ENCODE peak calls at places on chromosomes 12 and 14, in eight cellular contexts. N is H1, S is esophagus muscularis mucosa, A is ovary, U is A549, E is GM12878, I is tibial nerve, P is transverse colon. D is an unnamed sample.

GRCh38 chr14:34322940-34323418 is 139.1 kb downstream of the SPTSSA start:
- DNase-seq in N (no peak), S (no peak), A (peak), U (peak), E (no peak), I (no peak), P (peak), D (peak)

GRCh38 chr12:72444566-72444965 is 172.4 kb downstream of the TRHDE start:
- DNase-seq in N (no peak), S (no peak), A (no peak), U (no peak), E (no peak), I (no peak), P (no peak), D (no peak)

GRCh38 chr12:79444089-79444488 is 246.7 kb downstream of the PAWR start:
- DNase-seq in N (no peak), S (no peak), A (no peak), U (no peak), E (no peak), I (no peak), P (no peak), D (no peak)

GRCh38 chr14:31937730-31938346 is 139.3 kb upstream of the ARHGAP5 start:
- DNase-seq in N (no peak), S (no peak), A (no peak), U (peak), E (peak), I (peak), P (peak), D (peak)

GRCh38 chr12:50949801-50950302 is 2.5 kb upstream of the HIGD1C start:
- DNase-seq in N (no peak), S (no peak), A (no peak), U (no peak), E (no peak), I (no peak), P (no peak), D (no peak)

GRCh38 chr12:112750971-112751370 is 40.6 kb upstream of the RPH3A start:
- DNase-seq in N (no peak), S (no peak), A (no peak), U (no peak), E (no peak), I (no peak), P (no peak), D (no peak)

GRCh38 chr14:20306079-20306423 is 300 bp upstream of the TTC5 start:
- DNase-seq in N (no peak), S (no peak), A (no peak), U (no peak), E (no peak), I (no peak), P (no peak), D (no peak)

GRCh38 chr12:34395056-34396005 is 373.0 kb downstream of the ALG10 start:
- DNase-seq in N (no peak), S (peak), A (peak), U (no peak), E (no peak), I (no peak), P (peak), D (peak)

GRCh38 chr12:101857043-101857558 is 20.3 kb upstream of the DRAM1 start:
- DNase-seq in N (no peak), S (no peak), A (no peak), U (no peak), E (no peak), I (peak), P (no peak), D (no peak)

GRCh38 chr14:36662543-36663403 is 1.1 kb downstream of the PAX9 start:
- DNase-seq in N (no peak), S (no peak), A (no peak), U (peak), E (no peak), I (no peak), P (no peak), D (no peak)

GRCh38 chr12:2834581-2835491 is at the start of gene NRIP2:
- DNase-seq in N (no peak), S (no peak), A (peak), U (no peak), E (no peak), I (no peak), P (no peak), D (no peak)

GRCh38 chr12:9065607-9065856 is 50.2 kb downstream of the A2M start:
- DNase-seq in N (no peak), S (no peak), A (no peak), U (no peak), E (no peak), I (no peak), P (no peak), D (no peak)

GRCh38 chr14:91899777-91900176 is 32.4 kb upstream of the TC2N start:
- DNase-seq in N (no peak), S (no peak), A (no peak), U (no peak), E (no peak), I (no peak), P (no peak), D (no peak)

GRCh38 chr14:31371651-31372050 is 48.7 kb downstream of the HEATR5A start:
- DNase-seq in N (no peak), S (no peak), A (no peak), U (no peak), E (no peak), I (no peak), P (no peak), D (no peak)

GRCh38 chr12:14185441-14186192 is 179.9 kb upstream of the ATF7IP start:
- DNase-seq in N (no peak), S (no peak), A (no peak), U (peak), E (no peak), I (peak), P (peak), D (no peak)

GRCh38 chr12:110223777-110224378 is 57.2 kb upstream of the ATP2A2 start:
- DNase-seq in N (no peak), S (no peak), A (no peak), U (peak), E (no peak), I (no peak), P (no peak), D (no peak)

GRCh38 chr14:104421401-104421821 is 158.2 kb upstream of the C14orf180 start:
- DNase-seq in N (no peak), S (peak), A (no peak), U (no peak), E (no peak), I (no peak), P (no peak), D (peak)

GRCh38 chr14:92514844-92515509 is 1.4 kb downstream of the RIN3 start:
- DNase-seq in N (no peak), S (no peak), A (peak), U (no peak), E (no peak), I (no peak), P (no peak), D (peak)

GRCh38 chr12:119693006-119693405 is 25.1 kb downstream of the PRKAB1 start:
- DNase-seq in N (no peak), S (no peak), A (no peak), U (no peak), E (no peak), I (peak), P (peak), D (no peak)

GRCh38 chr12:4379410-4379809 is at the start of gene FGF23:
- DNase-seq in N (peak), S (peak), A (no peak), U (no peak), E (no peak), I (no peak), P (no peak), D (no peak)

DNA sequence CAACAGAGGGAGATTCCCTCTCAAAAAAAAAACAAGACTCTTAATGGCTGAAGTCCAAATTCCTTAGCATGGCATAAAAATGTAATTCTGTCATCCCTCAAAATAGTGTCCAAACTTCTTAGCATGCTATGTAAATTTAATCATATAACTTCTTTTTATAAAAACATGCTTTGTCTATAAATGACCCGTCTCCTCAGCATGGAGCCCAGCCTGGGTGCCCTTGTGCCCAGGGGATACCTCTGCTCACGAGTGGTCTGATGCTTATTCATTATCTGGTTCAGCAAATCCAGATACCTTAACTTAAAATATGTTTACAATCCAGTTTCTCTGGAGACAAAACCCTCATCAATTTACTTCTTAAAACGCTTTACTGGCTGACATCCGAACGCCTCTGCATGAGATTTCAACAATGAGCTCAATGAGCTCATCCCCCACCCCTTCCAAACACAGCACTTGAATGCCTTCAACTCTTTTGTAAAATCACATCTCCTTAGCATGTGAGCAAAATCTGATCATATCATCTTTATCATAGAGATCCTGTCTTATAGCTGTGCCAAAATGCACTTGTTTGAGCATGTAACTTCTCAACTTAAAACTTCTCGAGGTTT is 15.7 kb downstream of the RTL1 start:
- DNase-seq in N (no peak), S (no peak), A (no peak), U (no peak), E (no peak), I (no peak), P (no peak), D (peak)
- TF ChIP-seq EP300 in N (no peak), S (no peak), A (no peak), U (no peak), E (no peak), I (no peak), P (no peak), D (no peak)

GRCh38 chr12:122864894-122865253 is 29.6 kb downstream of the HIP1R start:
- DNase-seq in N (no peak), S (no peak), A (no peak), U (no peak), E (no peak), I (no peak), P (no peak), D (no peak)
- H3K27ac ChIP-seq in N (no peak), S (peak), A (no peak), U (no peak), E (no peak), I (no peak), P (no peak), D (no peak)

DNA sequence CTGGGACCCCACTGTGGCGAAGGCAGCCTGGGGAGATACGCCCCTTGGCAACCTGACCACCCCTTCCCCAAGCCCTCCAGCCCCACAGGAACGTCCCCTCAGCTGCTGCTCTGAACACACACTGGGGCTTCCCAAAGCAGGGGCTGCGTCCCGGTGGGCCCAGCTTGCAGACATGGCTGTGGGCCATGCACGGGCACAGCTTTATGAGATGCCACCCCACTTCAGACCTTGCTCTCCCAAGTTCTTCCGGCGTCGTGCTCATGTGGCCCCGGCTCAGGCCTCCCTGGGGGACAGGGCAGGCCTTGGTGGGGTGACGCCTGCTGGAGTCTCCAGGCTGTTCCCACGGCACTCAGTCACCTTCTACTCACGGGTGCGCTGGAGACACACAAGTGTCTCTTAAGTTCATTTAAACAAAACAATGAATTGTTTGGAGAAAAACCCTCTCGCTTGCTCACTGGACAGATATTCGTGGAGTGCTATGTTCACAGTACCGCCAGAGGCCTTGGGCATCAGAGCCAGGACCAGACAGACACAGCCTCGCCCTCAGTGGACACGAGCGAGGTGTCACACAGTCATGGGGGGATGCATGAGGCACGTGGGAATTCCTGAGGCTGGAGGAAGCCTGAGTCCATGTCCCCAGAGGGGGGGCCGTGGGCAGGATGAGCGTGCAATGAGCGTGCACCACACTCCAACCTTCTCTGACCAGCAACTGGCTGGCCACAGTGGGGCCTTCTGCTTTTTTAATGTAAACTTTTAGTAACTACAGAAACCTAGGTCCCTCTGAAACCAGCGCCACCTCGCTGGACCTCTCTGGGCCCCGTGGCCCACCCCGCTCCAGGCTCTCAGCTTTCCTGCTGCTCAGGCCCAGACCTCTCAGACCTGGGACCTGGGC is 4.3 kb downstream of the GALNT9 start:
- DNase-seq in N (no peak), S (no peak), A (no peak), U (no peak), E (no peak), I (no peak), P (no peak), D (no peak)
- TF ChIP-seq CTCF in N (no peak), S (no peak), A (no peak), U (no peak), E (no peak), I (no peak), P (no peak), D (no peak)

GRCh38 chr14:106228541-106229158 is 702.3 kb downstream of the TMEM121 start:
- DNase-seq in N (no peak), S (no peak), A (no peak), U (no peak), E (no peak), I (no peak), P (no peak), D (no peak)
- TF ChIP-seq EP300 in N (no peak), S (no peak), A (no peak), U (no peak), E (no peak), I (no peak), P (no peak), D (no peak)

DNA sequence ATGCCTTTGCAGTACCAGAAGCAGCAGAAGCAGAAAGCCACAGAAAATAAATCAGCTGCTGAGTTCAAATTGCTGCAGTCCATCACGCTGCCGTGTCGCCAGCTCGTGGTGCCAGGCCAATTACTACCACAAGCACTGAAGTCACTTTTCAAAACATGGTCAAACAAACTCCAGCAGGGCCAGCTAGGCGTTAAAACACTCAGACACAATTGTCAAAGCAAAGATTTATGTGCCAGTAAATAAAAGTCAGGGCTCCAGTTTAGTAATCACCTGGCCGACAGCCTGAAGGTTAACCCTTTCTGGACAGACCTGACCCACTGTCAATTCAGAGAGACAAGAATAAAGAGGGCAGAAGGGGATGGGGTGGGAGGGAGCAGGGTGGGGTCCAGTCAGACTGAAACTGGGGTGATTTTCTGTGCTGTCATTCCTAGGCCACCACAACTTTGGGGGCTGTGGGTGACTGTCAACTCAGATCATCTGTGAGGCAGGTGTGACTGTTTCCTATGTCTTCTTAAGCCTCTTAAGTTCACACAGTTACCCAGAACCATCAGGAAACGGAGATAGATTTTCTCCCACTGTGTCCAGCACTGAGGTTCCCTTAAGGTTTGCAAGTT is 109.9 kb upstream of the FUT8 start:
- DNase-seq in N (no peak), S (no peak), A (no peak), U (no peak), E (peak), I (no peak), P (peak), D (no peak)
- H3K27ac ChIP-seq in N (no peak), S (no peak), A (no peak), U (no peak), E (peak), I (peak), P (peak), D (no peak)

GRCh38 chr14:38012056-38012455 is 195.6 kb upstream of the SSTR1 start:
- DNase-seq in N (no peak), S (no peak), A (no peak), U (no peak), E (no peak), I (no peak), P (no peak), D (no peak)

DNA sequence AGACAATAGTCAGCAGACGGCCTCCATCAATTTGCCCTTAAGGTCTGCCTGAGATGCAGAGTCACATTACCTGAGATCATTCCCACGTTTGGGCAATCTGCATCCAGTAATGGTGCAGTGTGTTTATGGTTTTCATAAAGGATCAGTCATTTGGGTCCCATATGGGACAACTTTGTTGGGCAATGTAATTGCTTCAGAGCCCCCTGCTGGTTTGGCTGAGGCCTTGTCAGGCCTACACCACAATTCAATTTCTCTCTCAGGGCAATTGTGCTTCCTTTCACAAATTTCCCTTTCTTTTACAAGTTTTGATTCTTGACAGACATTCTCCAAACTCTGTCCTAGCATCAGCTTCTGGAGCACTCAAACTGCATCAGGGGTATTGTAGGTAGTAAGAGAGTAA is 191.2 kb upstream of the SSTR1 start:
- DNase-seq in N (no peak), S (no peak), A (no peak), U (no peak), E (no peak), I (no peak), P (no peak), D (no peak)
- TF ChIP-seq CTCF in N (peak), S (no peak), A (no peak), U (no peak), E (no peak), I (no peak), P (no peak), D (no peak)